ENCODE peak calls at places on chromosomes 13 and 19, in six cellular contexts. N is fibroblast of lung, E is lower leg skin, V is GM23248, Y is kidney epithelial cell, D is heart left ventricle. F is an unnamed sample.

GRCh38 chr19:12913011-12913561 is 6.0 kb downstream of the SYCE2 start:
- DNase-seq in V (peak; percentile 76), Y (no peak), E (peak; percentile 94), N (peak; percentile 80), D (peak; percentile 79), F (peak; percentile 52)

GRCh38 chr13:41199526-41199925 is 5.2 kb upstream of the KBTBD7 start:
- DNase-seq in E (no peak), Y (no peak), N (no peak), V (no peak), D (no peak), F (no peak)

GRCh38 chr19:43541920-43542650 is 9.1 kb downstream of the ZNF575 start:
- DNase-seq in N (no peak), V (no peak), Y (no peak), D (no peak), E (no peak), F (no peak)

GRCh38 chr13:26867451-26868067 is 107.0 kb upstream of the GPR12 start:
- DNase-seq in Y (no peak), N (peak; percentile 33), D (no peak), V (peak; percentile 40), E (no peak), F (peak; percentile 28)

GRCh38 chr19:9431475-9431874 is 3.9 kb downstream of the ZNF266 start:
- DNase-seq in D (peak; percentile 25), N (peak; percentile 15), Y (no peak), V (peak; percentile 46), E (no peak), F (no peak)

GRCh38 chr13:40981361-40981760 is 37.8 kb downstream of the ELF1 start:
- DNase-seq in V (no peak), E (no peak), N (peak; percentile 37), Y (no peak), D (no peak), F (peak; percentile 29)

GRCh38 chr13:62061751-62062150 is 646.1 kb upstream of the PCDH20 start:
- DNase-seq in N (no peak), D (no peak), E (no peak), Y (no peak), V (no peak), F (no peak)

GRCh38 chr13:113927661-113928581 is 46.0 kb downstream of the C13orf46 start:
- DNase-seq in D (peak; percentile 68), Y (no peak), E (peak; percentile 94), N (peak; percentile 97), V (peak; percentile 98), F (peak; percentile 99)

GRCh38 chr13:20106751-20107150 is 54.1 kb downstream of the GJA3 start:
- DNase-seq in D (no peak), E (no peak), V (no peak), N (no peak), Y (no peak), F (no peak)

GRCh38 chr19:29625316-29625715 is 19.2 kb downstream of the POP4 start:
- DNase-seq in Y (no peak), E (no peak), V (no peak), D (no peak), N (no peak), F (no peak)

GRCh38 chr13:75963318-75963717 is 327.2 kb downstream of the LMO7 start:
- DNase-seq in E (no peak), D (no peak), V (no peak), Y (no peak), N (peak; percentile 5), F (no peak)

GRCh38 chr13:35994131-35994966 is 136.8 kb downstream of the DCLK1 start:
- DNase-seq in D (peak; percentile 71), V (peak; percentile 88), N (peak; percentile 99), E (no peak), Y (peak; percentile 38), F (peak; percentile 47)

GRCh38 chr19:53019684-53020083 is 6.0 kb downstream of the ERVV-1 start:
- DNase-seq in E (peak; percentile 43), N (no peak), D (no peak), V (no peak), Y (no peak), F (peak; percentile 33)

GRCh38 chr13:47463002-47463401 is 538.1 kb downstream of the SUCLA2 start:
- DNase-seq in E (no peak), D (no peak), V (no peak), Y (no peak), N (no peak), F (no peak)

GRCh38 chr13:37357548-37357947 is 241.0 kb downstream of the POSTN start:
- DNase-seq in Y (no peak), N (no peak), E (no peak), V (peak; percentile 13), D (no peak), F (no peak)

GRCh38 chr13:80717834-80718233 is 376.9 kb upstream of the SPRY2 start:
- DNase-seq in E (no peak), Y (no peak), V (no peak), D (no peak), N (peak; percentile 12), F (no peak)

GRCh38 chr19:33683881-33684549 is 62.3 kb downstream of the CHST8 start:
- DNase-seq in Y (peak; percentile 7), E (peak; percentile 69), V (peak; percentile 74), D (no peak), N (peak; percentile 1), F (peak; percentile 11)

GRCh38 chr19:6076675-6077463 is 33.4 kb downstream of the RFX2 start:
- DNase-seq in Y (no peak), V (peak; percentile 97), D (peak; percentile 1), E (peak; percentile 86), N (peak; percentile 91), F (peak; percentile 85)

GRCh38 chr13:100182894-100183490 is 94.1 kb downstream of the PCCA start:
- DNase-seq in V (no peak), Y (no peak), E (no peak), D (no peak), N (no peak), F (no peak)

GRCh38 chr19:28023064-28023463 is 1189.9 kb downstream of the UQCRFS1 start:
- DNase-seq in Y (no peak), N (no peak), D (no peak), E (peak; percentile 10), V (peak; percentile 43), F (no peak)

GRCh38 chr19:51567583-51567982 is 3.5 kb upstream of the ZNF175 start:
- DNase-seq in D (no peak), V (no peak), E (no peak), Y (no peak), N (no peak), F (no peak)

GRCh38 chr19:7255119-7255518 is 39.1 kb downstream of the INSR start:
- DNase-seq in V (no peak), Y (no peak), N (no peak), D (no peak), E (no peak), F (no peak)

GRCh38 chr19:31149306-31149975 is 199.8 kb downstream of the TSHZ3 start:
- DNase-seq in V (peak; percentile 59), D (no peak), N (no peak), Y (no peak), E (peak; percentile 63), F (no peak)

DNA sequence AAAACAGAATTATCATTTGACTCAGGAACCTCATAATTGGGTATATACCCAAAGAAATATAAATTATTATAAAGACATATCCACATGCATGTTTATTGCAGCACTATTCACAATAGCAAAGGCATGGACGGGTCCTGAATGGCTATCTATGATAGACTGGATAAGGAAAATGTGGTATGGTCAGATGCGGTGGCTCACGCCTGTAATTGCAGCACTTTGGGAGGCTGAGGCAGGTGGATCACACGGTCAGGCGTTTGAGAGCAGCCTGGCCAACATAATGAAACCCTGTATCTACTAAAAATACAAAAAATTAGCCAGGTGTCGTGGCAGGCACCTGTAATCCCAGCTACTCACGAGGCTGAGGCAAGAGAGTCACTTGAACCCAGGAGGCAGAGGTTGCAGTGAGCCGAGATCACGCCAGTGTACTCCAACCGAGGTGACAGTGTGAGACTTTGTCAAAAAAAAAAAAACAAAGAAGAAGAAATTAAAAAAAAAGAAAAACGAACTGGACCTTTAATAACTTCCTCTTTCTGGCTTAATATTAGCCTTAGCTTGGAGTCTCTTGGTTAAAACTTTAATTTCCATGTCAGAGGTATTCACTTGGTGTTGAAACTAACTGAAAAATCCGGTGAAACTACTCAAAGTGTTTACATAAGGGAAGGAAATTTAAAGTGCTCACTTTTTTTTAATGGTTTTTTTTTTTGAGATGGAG is 104.4 kb downstream of the ZNF486 start:
- DNase-seq in E (no peak), V (no peak), Y (no peak), N (no peak), D (no peak), F (no peak)
- H3K4me3 ChIP-seq in E (no peak overlapping the region), V (no peak overlapping the region), Y (no peak overlapping the region), N (no peak overlapping the region), D (no peak overlapping the region), F (no peak overlapping the region)

GRCh38 chr19:18286973-18287635 is 5.7 kb upstream of the JUND start:
- DNase-seq in Y (no peak), V (no peak), E (no peak), N (no peak), D (no peak), F (no peak)
- H3K4me3 ChIP-seq in Y (no peak overlapping the region), V (no peak overlapping the region), E (no peak overlapping the region), N (no peak overlapping the region), D (no peak overlapping the region), F (no peak overlapping the region)

DNA sequence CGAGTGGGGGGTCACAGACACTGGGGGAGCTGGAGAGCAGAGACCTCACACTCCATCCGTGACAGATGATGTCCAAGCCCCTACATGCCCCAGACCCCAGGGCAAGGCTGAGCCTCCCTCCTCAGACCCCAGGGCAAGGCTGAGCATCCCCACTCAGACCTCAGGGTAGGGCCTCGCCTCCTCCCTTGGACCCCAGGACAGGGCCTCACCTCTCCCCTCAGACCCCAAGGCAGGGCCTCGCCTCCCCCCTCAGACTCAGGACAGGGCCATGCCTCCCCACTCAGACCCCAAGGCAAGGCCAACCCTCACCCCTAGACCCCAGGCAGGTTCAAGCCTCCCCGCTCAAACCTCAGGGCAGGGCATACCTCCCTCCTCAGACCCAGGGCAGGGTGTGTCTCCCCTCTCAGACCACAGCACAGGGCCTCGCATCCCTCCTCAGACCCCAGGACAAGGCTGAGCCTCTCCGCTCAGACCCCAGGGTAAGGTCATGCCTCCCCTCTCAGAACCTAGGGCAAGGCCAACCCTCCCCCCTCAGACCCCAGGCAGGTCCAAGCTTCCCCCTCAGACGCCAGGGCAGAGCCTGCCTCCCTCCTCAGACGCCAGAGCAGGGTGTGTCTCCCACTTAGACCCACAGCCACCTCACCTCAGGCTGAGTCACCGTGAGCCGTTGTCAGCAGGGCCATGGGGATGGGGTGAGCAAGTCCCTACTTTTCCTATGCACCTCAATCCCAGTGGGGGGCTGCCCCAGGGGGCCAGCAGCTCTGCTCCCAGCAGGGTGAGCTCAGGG is 1.7 kb upstream of the S1PR4 start:
- DNase-seq in V (peak; percentile 91), D (no peak), Y (peak; percentile 53), E (no peak), N (peak; percentile 33), F (peak; percentile 55)
- H3K4me3 ChIP-seq in V (no peak overlapping the region), D (no peak overlapping the region), Y (no peak overlapping the region), E (no peak overlapping the region), N (no peak overlapping the region), F (no peak overlapping the region)

DNA sequence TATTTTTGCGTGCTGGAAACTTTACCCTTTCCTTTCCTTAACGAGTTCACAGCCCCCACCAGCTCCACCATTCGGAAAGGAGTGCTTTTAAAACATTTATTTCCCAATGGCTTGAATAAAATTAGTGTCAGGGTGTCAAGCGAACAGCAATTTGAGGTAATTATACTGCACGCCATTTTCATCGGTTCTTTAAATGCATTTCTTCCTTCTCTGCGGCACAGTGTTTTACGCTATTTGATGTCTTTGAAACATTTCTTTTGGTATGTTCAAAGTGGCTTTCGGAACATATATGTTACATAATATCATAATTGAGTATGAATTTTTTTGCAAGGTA is 319 bp upstream of the SLITRK1 start:
- DNase-seq in D (no peak), V (no peak), Y (no peak), N (no peak), E (no peak), F (no peak)
- H3K4me3 ChIP-seq in D (no peak overlapping the region), V (no peak overlapping the region), Y (no peak overlapping the region), N (no peak overlapping the region), E (no peak overlapping the region), F (no peak overlapping the region)